ENCODE peak calls at places on chromosomes 16 and 17, in five cellular contexts. One of them, this sample, is unnamed.

GRCh38 chr17:28735242-28735722 is 6.7 kb downstream of the NEK8 start:
- DNase-seq in GM04504: no peak
- DNase-seq in NCI-H1092 treated with DMSO at 0.1 percent for 48 hours: no peak
- DNase-seq in keratinocyte: no peak
- DNase-seq in GM12891: no peak
- DNase-seq in this sample: no peak

GRCh38 chr17:81397314-81398169 is 2.3 kb downstream of the BAHCC1 start:
- DNase-seq in keratinocyte: no peak
- DNase-seq in GM12891: no peak
- DNase-seq in NCI-H1092 treated with DMSO at 0.1 percent for 48 hours: peak
- DNase-seq in GM04504: no peak
- DNase-seq in this sample: no peak

GRCh38 chr17:31294231-31294630 is 2.8 kb downstream of the OMG start:
- DNase-seq in NCI-H1092 treated with DMSO at 0.1 percent for 48 hours: no peak
- DNase-seq in keratinocyte: no peak
- DNase-seq in GM04504: no peak
- DNase-seq in GM12891: no peak
- DNase-seq in this sample: no peak

GRCh38 chr16:70395345-70395901 is 43.5 kb downstream of the ST3GAL2 start:
- DNase-seq in GM12891: peak
- DNase-seq in NCI-H1092 treated with DMSO at 0.1 percent for 48 hours: peak
- DNase-seq in GM04504: no peak
- DNase-seq in keratinocyte: no peak
- DNase-seq in this sample: peak

GRCh38 chr17:48547839-48548686 is 3.2 kb upstream of the HOXB2 start:
- DNase-seq in keratinocyte: no peak
- DNase-seq in GM04504: no peak
- DNase-seq in GM12891: no peak
- DNase-seq in NCI-H1092 treated with DMSO at 0.1 percent for 48 hours: no peak
- DNase-seq in this sample: no peak

GRCh38 chr17:45792995-45793755 is 9.1 kb downstream of the CRHR1 start:
- DNase-seq in GM04504: no peak
- DNase-seq in GM12891: no peak
- DNase-seq in NCI-H1092 treated with DMSO at 0.1 percent for 48 hours: no peak
- DNase-seq in keratinocyte: no peak
- DNase-seq in this sample: no peak

GRCh38 chr17:15377608-15378007 is 36.2 kb upstream of the TEKT3 start:
- DNase-seq in GM12891: no peak
- DNase-seq in GM04504: peak
- DNase-seq in NCI-H1092 treated with DMSO at 0.1 percent for 48 hours: no peak
- DNase-seq in keratinocyte: no peak
- DNase-seq in this sample: no peak

GRCh38 chr17:37360632-37361031 is 15.2 kb upstream of the C17orf78 start:
- DNase-seq in GM04504: no peak
- DNase-seq in keratinocyte: no peak
- DNase-seq in NCI-H1092 treated with DMSO at 0.1 percent for 48 hours: no peak
- DNase-seq in GM12891: no peak
- DNase-seq in this sample: no peak

GRCh38 chr16:51637744-51638100 is 486.7 kb upstream of the SALL1 start:
- DNase-seq in GM04504: no peak
- DNase-seq in keratinocyte: peak
- DNase-seq in GM12891: no peak
- DNase-seq in NCI-H1092 treated with DMSO at 0.1 percent for 48 hours: no peak
- DNase-seq in this sample: no peak

GRCh38 chr16:50296807-50297206 is 30.5 kb downstream of the ADCY7 start:
- DNase-seq in GM12891: no peak
- DNase-seq in keratinocyte: no peak
- DNase-seq in NCI-H1092 treated with DMSO at 0.1 percent for 48 hours: no peak
- DNase-seq in GM04504: no peak
- DNase-seq in this sample: no peak

GRCh38 chr17:83192161-83192788 is 112.9 kb downstream of the METRNL start:
- DNase-seq in GM04504: no peak
- DNase-seq in keratinocyte: no peak
- DNase-seq in NCI-H1092 treated with DMSO at 0.1 percent for 48 hours: no peak
- DNase-seq in GM12891: no peak
- DNase-seq in this sample: no peak

GRCh38 chr16:6573577-6573976 is 759.1 kb upstream of the RBFOX1 start:
- DNase-seq in NCI-H1092 treated with DMSO at 0.1 percent for 48 hours: no peak
- DNase-seq in keratinocyte: no peak
- DNase-seq in GM12891: no peak
- DNase-seq in GM04504: no peak
- DNase-seq in this sample: no peak

GRCh38 chr16:2027024-2028010 is 615 bp downstream of the NHERF2 start:
- DNase-seq in keratinocyte: no peak
- DNase-seq in GM04504: no peak
- DNase-seq in NCI-H1092 treated with DMSO at 0.1 percent for 48 hours: peak
- DNase-seq in GM12891: no peak
- DNase-seq in this sample: no peak

GRCh38 chr17:27544350-27545131 is 86.4 kb upstream of the LGALS9 start:
- DNase-seq in GM12891: peak
- DNase-seq in keratinocyte: no peak
- DNase-seq in GM04504: no peak
- DNase-seq in NCI-H1092 treated with DMSO at 0.1 percent for 48 hours: no peak
- DNase-seq in this sample: peak